ENCODE peak calls at places on chromosomes 7 and 10, in seven cellular contexts. S is epithelial cell of esophagus; J is mucosa of descending colon; Z is CD8-positive, alpha-beta T cell; Y is tibial nerve; F is ovary; N is esophagus squamous epithelium. Q is an unnamed sample.

GRCh38 chr10:128095023-128095752 is 31.0 kb downstream of the MKI67 start:
- DNase-seq in F (no peak), J (peak), S (no peak), Y (no peak), N (no peak), Z (peak), Q (no peak)

GRCh38 chr7:4097001-4097609 is 585.0 kb upstream of the FOXK1 start:
- DNase-seq in Z (no peak), J (no peak), S (no peak), N (no peak), Y (no peak), F (no peak), Q (no peak)

GRCh38 chr7:128266891-128267839 is 26.1 kb downstream of the LEP start:
- DNase-seq in S (peak), J (peak), N (no peak), F (peak), Y (peak), Z (no peak), Q (peak)

GRCh38 chr7:42886129-42886528 is 25.7 kb downstream of the C7orf25 start:
- DNase-seq in F (no peak), S (peak), Y (no peak), J (no peak), N (no peak), Z (no peak), Q (no peak)

GRCh38 chr10:6516277-6516676 is 63.8 kb downstream of the PRKCQ start:
- DNase-seq in N (no peak), Z (no peak), J (no peak), Y (no peak), S (no peak), F (no peak), Q (no peak)

GRCh38 chr10:13115832-13116793 is 16.1 kb downstream of the OPTN start:
- DNase-seq in S (no peak), Z (no peak), Y (no peak), F (no peak), J (peak), N (no peak), Q (no peak)

GRCh38 chr10:75329190-75329745 is 72.3 kb downstream of the ZNF503 start:
- DNase-seq in N (no peak), Z (no peak), F (no peak), S (no peak), Y (no peak), J (no peak), Q (no peak)

GRCh38 chr10:3652886-3653285 is 132.1 kb downstream of the KLF6 start:
- DNase-seq in Z (no peak), J (no peak), S (no peak), N (no peak), F (no peak), Y (no peak), Q (no peak)

GRCh38 chr7:7421850-7422249 is 113.8 kb downstream of the COL28A1 start:
- DNase-seq in Y (no peak), N (no peak), S (no peak), Z (no peak), J (no peak), F (no peak), Q (no peak)

GRCh38 chr7:70470751-70471150 is 661.2 kb upstream of the GALNT17 start:
- DNase-seq in Z (no peak), F (no peak), Y (no peak), J (peak), S (peak), N (no peak), Q (no peak)

GRCh38 chr10:103602028-103602851 is 108.7 kb downstream of the NEURL1 start:
- DNase-seq in Y (no peak), Z (no peak), J (no peak), F (no peak), S (no peak), N (no peak), Q (no peak)

GRCh38 chr7:90596745-90597526 is 815 bp downstream of the CDK14 start:
- DNase-seq in N (no peak), J (no peak), S (peak), F (no peak), Y (no peak), Z (no peak), Q (no peak)

GRCh38 chr10:76555271-76555670 is 1082.3 kb downstream of the KCNMA1 start:
- DNase-seq in Z (no peak), Y (no peak), J (no peak), F (no peak), N (no peak), S (no peak), Q (no peak)

GRCh38 chr7:84998665-84999064 is 188.2 kb downstream of the SEMA3D start:
- DNase-seq in Z (no peak), S (no peak), Y (no peak), N (no peak), J (no peak), F (no peak), Q (no peak)

GRCh38 chr10:44439436-44439835 is 54.5 kb upstream of the CXCL12 start:
- DNase-seq in S (no peak), F (no peak), J (no peak), Z (no peak), N (no peak), Y (no peak), Q (no peak)

GRCh38 chr7:68176974-68177373 is 1180.3 kb downstream of the TYW1 start:
- DNase-seq in Y (peak), F (peak), S (peak), N (no peak), Z (no peak), J (peak), Q (peak)

GRCh38 chr7:24504871-24505270 is 68.4 kb upstream of the PALS2 start:
- DNase-seq in N (no peak), F (no peak), S (no peak), Z (no peak), J (no peak), Y (no peak), Q (no peak)

GRCh38 chr10:100902622-100903021 is 10.1 kb upstream of the SLF2 start:
- DNase-seq in Z (no peak), Y (no peak), F (no peak), N (no peak), S (no peak), J (no peak), Q (no peak)

DNA sequence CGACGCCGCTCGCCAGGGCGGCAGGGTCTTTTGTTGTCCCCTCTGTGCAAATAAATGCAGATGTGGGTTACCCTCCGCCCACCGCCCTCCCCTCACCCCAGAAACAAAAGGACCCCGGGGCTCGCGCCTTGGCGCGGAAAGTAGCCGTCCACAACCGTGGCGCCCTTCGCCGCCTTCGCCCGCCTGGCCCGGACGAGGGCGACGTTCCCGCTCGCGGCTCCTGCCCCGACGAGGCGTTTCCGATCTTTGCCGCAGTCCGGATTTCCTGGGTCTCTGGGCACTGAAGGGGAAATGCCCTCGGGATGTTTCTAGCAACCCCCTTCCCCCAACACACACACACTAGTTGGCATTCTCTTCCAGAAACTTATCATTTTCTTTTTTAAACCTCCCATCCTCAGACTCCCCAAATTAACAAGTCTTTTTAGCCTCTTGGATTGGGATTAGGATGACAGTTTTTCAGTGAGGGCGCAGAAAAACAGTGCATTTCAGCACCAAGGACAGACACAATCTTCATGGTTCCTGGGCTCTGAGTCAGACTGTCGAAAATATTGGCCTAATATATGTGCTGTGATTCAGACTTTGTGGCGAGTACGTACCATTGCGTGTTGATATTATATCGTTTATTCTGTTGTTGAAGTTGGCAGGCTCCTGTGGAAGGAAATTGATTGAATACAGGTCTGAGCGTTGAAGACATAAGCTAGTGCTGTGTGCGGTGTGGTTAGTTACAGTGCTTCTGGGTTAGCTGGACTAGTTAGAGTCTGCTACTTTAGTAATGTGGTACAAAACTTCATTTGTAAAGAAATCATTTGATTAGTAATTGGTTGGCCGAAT is 803 bp downstream of the PHYHIPL start:
- DNase-seq in S (peak), F (no peak), N (no peak), Z (no peak), Y (peak), J (peak), Q (peak)
- H3K4me3 ChIP-seq in S (peak), F (peak), N (peak), Z (no peak), Y (peak), J (no peak), Q (peak)

GRCh38 chr7:47302560-47302959 is 279.4 kb downstream of the TNS3 start:
- DNase-seq in S (no peak), F (no peak), N (no peak), Y (no peak), Z (no peak), J (no peak), Q (no peak)

GRCh38 chr7:47300472-47301021 is 281.4 kb downstream of the TNS3 start:
- DNase-seq in N (no peak), F (no peak), S (no peak), Y (no peak), J (no peak), Z (no peak), Q (no peak)

GRCh38 chr7:47301657-47302295 is 280.1 kb downstream of the TNS3 start:
- DNase-seq in F (no peak), Z (no peak), J (no peak), S (no peak), Y (no peak), N (no peak), Q (no peak)

GRCh38 chr7:47299496-47299895 is 282.4 kb downstream of the TNS3 start:
- DNase-seq in F (no peak), Z (no peak), J (no peak), N (no peak), S (no peak), Y (no peak), Q (no peak)

DNA sequence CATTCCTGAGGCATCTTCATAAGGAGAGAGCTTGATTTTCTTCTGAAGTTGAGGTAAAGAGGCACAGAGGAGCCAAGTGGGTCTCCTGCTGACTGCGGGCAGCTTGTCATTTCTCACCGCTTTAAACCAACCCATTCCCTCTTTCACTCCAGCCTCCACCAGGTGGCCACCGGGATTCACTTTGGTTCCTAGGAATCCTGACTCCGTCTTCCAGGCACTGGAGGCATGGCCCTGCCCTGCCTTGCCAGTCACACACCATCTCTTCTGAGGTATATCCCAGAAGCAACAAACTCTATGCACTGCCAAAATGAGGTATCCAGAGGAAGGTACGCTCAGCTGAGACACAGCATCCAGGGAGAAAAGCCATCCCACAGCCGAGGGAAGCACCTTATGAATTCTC is 280.8 kb downstream of the TNS3 start:
- DNase-seq in F (no peak), Y (no peak), S (no peak), Z (no peak), J (no peak), N (no peak), Q (no peak)
- TF ChIP-seq CTCF in F (no peak), Y (no peak), S (no peak), Z (no peak), J (no peak), N (no peak), Q (no peak)

GRCh38 chr10:119562097-119562496 is 19.6 kb upstream of the RGS10 start:
- DNase-seq in Z (no peak), N (no peak), S (no peak), Y (no peak), F (no peak), J (no peak), Q (no peak)

GRCh38 chr10:119567978-119568377 is 25.5 kb upstream of the RGS10 start:
- DNase-seq in Y (no peak), Z (no peak), F (no peak), J (no peak), N (no peak), S (no peak), Q (no peak)
- H3K4me3 ChIP-seq in Y (no peak), Z (no peak), F (no peak), J (no peak), N (no peak), S (no peak), Q (no peak)

GRCh38 chr7:78019457-78020130 is 221.0 kb downstream of the PHTF2 start:
- DNase-seq in Y (peak), N (peak), Z (peak), F (peak), S (peak), J (peak), Q (peak)

GRCh38 chr7:78020131-78020873 is 221.7 kb downstream of the PHTF2 start:
- DNase-seq in N (no peak), S (peak), J (peak), F (peak), Y (peak), Z (peak), Q (peak)

GRCh38 chr7:78018541-78019456 is 220.2 kb downstream of the PHTF2 start:
- DNase-seq in F (peak), N (no peak), S (no peak), Z (no peak), J (peak), Y (peak), Q (no peak)

GRCh38 chr7:78022165-78022564 is 223.6 kb downstream of the PHTF2 start:
- DNase-seq in J (no peak), S (no peak), Y (no peak), N (no peak), Z (no peak), F (no peak), Q (no peak)

DNA sequence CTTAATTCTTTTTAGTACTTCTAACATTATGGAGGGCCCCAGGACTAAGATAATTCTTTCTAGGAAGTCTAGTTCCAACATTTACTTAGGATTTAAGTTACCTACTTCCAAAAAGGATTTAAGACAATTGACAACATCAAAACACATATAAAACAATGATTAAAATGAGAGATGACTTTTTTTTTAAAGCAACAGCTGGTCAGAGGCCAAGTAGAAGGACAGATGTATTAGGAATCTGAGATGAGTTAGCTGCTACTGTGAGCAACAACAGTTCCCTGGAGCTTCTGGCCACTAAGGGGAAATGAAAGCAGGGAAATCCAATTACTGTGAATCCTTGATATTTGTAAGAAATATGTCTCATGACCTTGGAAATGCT is 222.3 kb downstream of the PHTF2 start:
- DNase-seq in S (no peak), Y (no peak), Z (no peak), F (no peak), N (no peak), J (no peak), Q (no peak)
- TF ChIP-seq CTCF in S (no peak), Y (no peak), Z (no peak), F (no peak), N (no peak), J (no peak), Q (no peak)

GRCh38 chr7:45573199-45573598 is 969 bp upstream of the ADCY1 start:
- DNase-seq in S (no peak), Z (no peak), Y (no peak), N (no peak), F (no peak), J (no peak), Q (no peak)
- H3K4me3 ChIP-seq in S (no peak), Z (no peak), Y (no peak), N (no peak), F (no peak), J (no peak), Q (no peak)

DNA sequence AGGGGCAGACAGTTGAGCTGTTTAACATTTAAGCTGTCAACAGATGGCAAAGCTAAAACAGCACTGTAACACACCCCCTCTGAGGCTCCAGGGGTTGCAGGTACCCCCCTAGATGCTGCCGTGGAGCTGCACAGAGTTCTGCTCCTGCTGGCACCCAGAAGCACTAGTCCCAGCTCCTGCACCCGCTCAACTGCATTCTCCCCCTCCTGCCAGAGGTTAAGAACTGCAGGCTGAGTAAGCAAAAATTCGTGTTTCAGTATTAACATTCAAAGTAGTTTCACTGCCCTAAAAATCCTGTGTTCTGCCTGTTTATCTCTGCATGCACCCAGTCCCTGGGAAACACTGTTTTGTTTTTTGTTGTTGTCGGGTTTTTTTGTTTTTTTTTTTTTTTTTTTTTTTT is 790.8 kb upstream of the KCND2 start:
- DNase-seq in Y (no peak), S (peak), F (no peak), N (no peak), J (no peak), Z (no peak), Q (no peak)
- TF ChIP-seq CTCF in Y (no peak), S (peak), F (no peak), N (peak), J (no peak), Z (no peak), Q (peak)

GRCh38 chr10:21506351-21506750 is 19.1 kb downstream of the SKIDA1 start:
- DNase-seq in S (no peak), Y (no peak), J (no peak), Z (no peak), N (no peak), F (no peak), Q (no peak)

GRCh38 chr10:21505711-21506278 is 19.7 kb downstream of the SKIDA1 start:
- DNase-seq in F (no peak), J (no peak), N (no peak), Y (no peak), Z (no peak), S (no peak), Q (no peak)

GRCh38 chr10:21508987-21509334 is 16.5 kb downstream of the SKIDA1 start:
- DNase-seq in J (no peak), Z (no peak), Y (no peak), S (no peak), F (no peak), N (no peak), Q (no peak)

GRCh38 chr10:21509391-21510217 is 15.9 kb downstream of the SKIDA1 start:
- DNase-seq in N (no peak), F (peak), J (no peak), S (no peak), Y (no peak), Z (no peak), Q (no peak)

DNA sequence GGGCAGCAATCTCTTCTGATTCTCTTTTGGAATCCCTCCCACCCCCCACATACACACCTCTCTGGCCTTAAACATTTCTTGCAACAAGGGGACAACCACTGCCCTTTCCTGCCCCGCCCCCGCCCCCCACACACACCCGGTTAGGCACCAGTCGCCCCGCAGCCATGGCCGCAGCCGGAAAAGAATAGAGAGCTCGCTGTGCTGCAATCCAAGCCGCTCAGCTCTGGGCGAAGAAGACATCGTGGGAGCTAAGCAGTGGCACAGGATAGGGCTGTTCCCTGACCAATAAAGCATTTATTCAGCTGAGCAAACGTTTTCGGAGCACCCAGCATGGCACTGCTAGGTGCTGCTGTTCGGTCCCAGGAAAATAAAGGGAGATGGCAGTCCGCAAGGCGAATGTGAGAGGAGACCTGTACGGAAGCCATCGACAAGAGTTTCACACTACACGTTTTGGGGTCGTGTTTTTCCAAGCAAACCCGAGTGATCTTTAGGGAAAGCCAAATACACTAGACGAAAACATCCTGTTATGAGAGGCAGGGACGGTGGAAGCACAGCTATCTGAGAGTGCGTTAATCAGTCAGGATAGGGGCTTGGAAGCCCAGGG is 18.3 kb downstream of the SKIDA1 start:
- DNase-seq in F (no peak), Z (no peak), J (no peak), Y (no peak), S (no peak), N (no peak), Q (no peak)
- H3K4me3 ChIP-seq in F (no peak), Z (no peak), J (no peak), Y (no peak), S (no peak), N (no peak), Q (no peak)

GRCh38 chr7:123917878-123918277 is 7.2 kb upstream of the SPAM1 start:
- DNase-seq in J (no peak), Z (no peak), S (no peak), F (no peak), N (no peak), Y (no peak), Q (no peak)

GRCh38 chr7:123918309-123918708 is 6.7 kb upstream of the SPAM1 start:
- DNase-seq in N (no peak), J (no peak), F (no peak), Z (no peak), S (no peak), Y (no peak), Q (no peak)

GRCh38 chr7:123916240-123916724 is 8.8 kb upstream of the SPAM1 start:
- DNase-seq in Y (no peak), Z (no peak), S (peak), F (no peak), N (no peak), J (peak), Q (no peak)
- TF ChIP-seq CTCF in Y (peak), Z (no peak), S (peak), F (no peak), N (no peak), J (no peak), Q (peak)